ENCODE peak calls at places on chromosomes 2 and 18, in seven cellular contexts. Z is activated T-cell treated with anti-CD3 and anti-CD28 coated beads for 4 hours; R is HTR-8/SVneo; M is germinal center; W is HCT116; C is stimulated activated CD4-positive, alpha-beta T cell treated with anti-CD3 and anti-CD28 coated beads, Interleukin-12 subunit alpha, Interleukin-12 subunit beta, amount 100 ng/mL, for 48 hours; K is HT1080. N is an unnamed sample.

GRCh38 chr2:158024288-158024898 is 77.3 kb upstream of the UPP2 start:
- DNase-seq in Z (peak; percentile 42), R (peak; percentile 30), M (peak; percentile 21), W (no peak), C (peak; percentile 34), K (peak; percentile 36), N (peak; percentile 19)

GRCh38 chr2:179936654-179937053 is 70.4 kb downstream of the CWC22 start:
- DNase-seq in Z (no peak), R (no peak), M (peak; percentile 3), W (peak; percentile 29), C (no peak), K (peak; percentile 26), N (no peak)

GRCh38 chr18:8041526-8042111 is 474.5 kb downstream of the PTPRM start:
- DNase-seq in Z (no peak), R (no peak), M (no peak), W (no peak), C (no peak), K (no peak), N (no peak)

GRCh38 chr18:35513181-35513932 is 15.6 kb upstream of the INO80C start:
- DNase-seq in Z (no peak), R (no peak), M (no peak), W (peak; percentile 54), C (no peak), K (peak; percentile 90), N (no peak)

GRCh38 chr2:71612581-71613520 is 159.5 kb downstream of the DYSF start:
- DNase-seq in Z (no peak), R (no peak), M (no peak), W (no peak), C (no peak), K (no peak), N (no peak)

GRCh38 chr2:70141754-70142589 is 48.8 kb downstream of the C2orf42 start:
- DNase-seq in Z (peak; percentile 34), R (no peak), M (peak; percentile 56), W (peak; percentile 32), C (no peak), K (no peak), N (no peak)

GRCh38 chr2:60499082-60499429 is 54.4 kb downstream of the BCL11A start:
- DNase-seq in Z (no peak), R (no peak), M (no peak), W (no peak), C (no peak), K (no peak), N (no peak)

GRCh38 chr2:128421861-128422311 is 103.2 kb upstream of the HS6ST1 start:
- DNase-seq in Z (no peak), R (no peak), M (no peak), W (no peak), C (no peak), K (no peak), N (no peak)

GRCh38 chr2:148124271-148124670 is 103.4 kb downstream of the MBD5 start:
- DNase-seq in Z (no peak), R (no peak), M (no peak), W (no peak), C (no peak), K (no peak), N (no peak)

GRCh38 chr2:131389657-131390056 is 25.7 kb upstream of the RAB6D start:
- DNase-seq in Z (no peak), R (no peak), M (no peak), W (no peak), C (no peak), K (no peak), N (no peak)

GRCh38 chr2:234986346-234986745 is 34.5 kb downstream of the SH3BP4 start:
- DNase-seq in Z (no peak), R (no peak), M (no peak), W (no peak), C (no peak), K (no peak), N (no peak)

GRCh38 chr2:178109813-178110212 is 2.4 kb upstream of the RBM45 start:
- DNase-seq in Z (no peak), R (peak; percentile 48), M (peak; percentile 47), W (peak; percentile 33), C (no peak), K (peak; percentile 52), N (no peak)

GRCh38 chr2:70258532-70258875 is 567 bp downstream of the PCYOX1 start:
- DNase-seq in Z (no peak), R (no peak), M (no peak), W (no peak), C (no peak), K (no peak), N (no peak)

N was measured in activated T-helper 9 cell treated with anti-CD3 and anti-CD28 coated beads, Interleukin-2, amount 50 U/mL, for 16 hours.